ENCODE peak calls at places on chromosomes 4 and X, in six cellular contexts. F is GM23338, I is K562, K is HepG2, C is GM12878, Z is H1. G is an unnamed sample.

GRCh38 chr4:7876096-7876993 is 63.3 kb downstream of the AFAP1 start:
- DNase-seq in K (peak; percentile 55), I (peak; percentile 8), C (no peak), Z (no peak), F (peak; percentile 58), G (peak; percentile 54)

GRCh38 chr4:127410201-127410600 is 222.6 kb upstream of the INTU start:
- DNase-seq in F (no peak), I (no peak), Z (no peak), C (no peak), K (no peak), G (no peak)

GRCh38 chr4:38891051-38891738 is 23.6 kb downstream of the FAM114A1 start:
- DNase-seq in C (no peak), K (no peak), I (no peak), F (no peak), Z (no peak), G (no peak)

GRCh38 chr4:10371869-10372471 is 85.3 kb downstream of the ZNF518B start:
- DNase-seq in C (no peak), I (peak; percentile 73), K (no peak), Z (no peak), F (peak; percentile 33), G (peak; percentile 36)

GRCh38 chrX:54182194-54182863 is 725 bp downstream of the FAM120C start:
- DNase-seq in K (peak; percentile 18), F (peak; percentile 40), C (no peak), Z (no peak), I (peak; percentile 42), G (peak; percentile 25)

GRCh38 chrX:5458300-5458699 is 770.4 kb downstream of the NLGN4X start:
- DNase-seq in I (no peak), Z (no peak), K (no peak), F (peak; percentile 29), C (no peak), G (peak; percentile 10)

GRCh38 chr4:135365065-135365464 is 1163.5 kb upstream of the PABPC4L start:
- DNase-seq in I (no peak), Z (no peak), F (no peak), K (no peak), C (no peak), G (no peak)

GRCh38 chr4:169208516-169208915 is 62.2 kb downstream of the SH3RF1 start:
- DNase-seq in Z (no peak), C (no peak), F (no peak), K (no peak), I (no peak), G (no peak)

GRCh38 chr4:176191974-176192373 is 3.4 kb downstream of the SPATA4 start:
- DNase-seq in F (no peak), C (no peak), I (no peak), Z (no peak), K (no peak), G (no peak)

GRCh38 chr4:40564815-40565505 is 64.7 kb downstream of the RBM47 start:
- DNase-seq in F (peak; percentile 57), C (no peak), I (no peak), K (no peak), Z (no peak), G (no peak)

DNA sequence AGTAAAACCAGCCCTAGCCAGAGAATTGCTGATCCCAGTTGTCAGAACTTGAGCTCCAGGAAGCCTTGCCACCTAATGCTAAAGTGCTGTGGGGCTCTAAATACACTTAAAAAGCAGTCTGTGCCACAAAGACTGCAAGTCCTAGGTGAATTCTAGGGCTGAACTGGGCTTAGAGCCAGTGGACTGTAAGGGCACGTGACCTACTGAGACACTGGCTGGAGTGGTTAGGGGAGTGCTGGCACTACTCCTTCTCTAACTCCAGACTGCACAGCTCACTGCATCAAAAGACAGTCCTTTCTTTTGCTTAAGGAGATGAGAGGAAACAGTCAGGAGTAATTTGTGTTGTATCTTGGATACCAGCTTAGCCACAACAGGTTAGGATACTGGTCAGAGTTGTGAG is 1240.2 kb downstream of the FAM133A start:
- DNase-seq in Z (no peak), I (no peak), C (no peak), F (no peak), K (no peak), G (no peak)
- TF ChIP-seq CREB1 in Z (no peak), I (no peak), C (no peak), F (no peak), K (no peak), G (no peak)

GRCh38 chr4:20430555-20430954 is 178.8 kb downstream of the SLIT2 start:
- DNase-seq in Z (no peak), K (no peak), F (no peak), I (no peak), C (no peak), G (no peak)

GRCh38 chr4:20431422-20432014 is 179.8 kb downstream of the SLIT2 start:
- DNase-seq in F (peak; percentile 47), K (no peak), Z (no peak), I (peak; percentile 6), C (no peak), G (no peak)

GRCh38 chr4:20428410-20429160 is 176.9 kb downstream of the SLIT2 start:
- DNase-seq in K (no peak), C (no peak), F (peak; percentile 45), Z (no peak), I (no peak), G (no peak)

GRCh38 chr4:20432098-20432497 is 180.4 kb downstream of the SLIT2 start:
- DNase-seq in K (no peak), F (no peak), I (no peak), Z (no peak), C (no peak), G (no peak)

DNA sequence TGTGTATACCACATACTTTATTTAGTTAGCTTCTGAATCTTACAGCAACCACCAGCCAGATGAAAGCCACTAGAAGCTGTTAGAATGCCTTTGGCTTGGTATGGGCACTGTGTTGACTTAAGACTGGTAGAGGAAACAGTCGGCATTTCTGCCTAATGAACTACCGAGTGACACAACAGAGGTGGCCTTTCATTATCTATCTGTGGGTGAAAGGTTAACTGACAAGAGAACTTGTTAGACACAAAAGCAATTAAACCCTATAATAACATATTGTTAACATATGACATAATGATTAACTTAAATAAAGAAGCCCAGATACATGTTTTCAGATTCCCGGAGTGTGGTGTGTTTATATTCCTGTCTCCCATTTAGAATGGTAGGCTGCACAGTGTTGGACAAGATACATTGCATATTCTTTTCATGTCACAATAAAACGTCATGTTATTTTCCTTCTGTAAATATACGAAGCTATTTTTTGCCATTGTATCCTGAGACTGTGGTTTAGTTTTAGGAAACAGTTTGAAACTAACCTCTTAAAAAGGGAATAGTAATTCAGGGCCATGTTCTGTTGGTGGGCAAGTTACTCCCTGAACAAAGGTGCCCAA is 181.5 kb downstream of the SLIT2 start:
- DNase-seq in Z (no peak), C (no peak), F (no peak), I (no peak), K (no peak), G (no peak)
- TF ChIP-seq CREB1 in Z (no peak), C (no peak), F (no peak), I (no peak), K (no peak), G (no peak)

DNA sequence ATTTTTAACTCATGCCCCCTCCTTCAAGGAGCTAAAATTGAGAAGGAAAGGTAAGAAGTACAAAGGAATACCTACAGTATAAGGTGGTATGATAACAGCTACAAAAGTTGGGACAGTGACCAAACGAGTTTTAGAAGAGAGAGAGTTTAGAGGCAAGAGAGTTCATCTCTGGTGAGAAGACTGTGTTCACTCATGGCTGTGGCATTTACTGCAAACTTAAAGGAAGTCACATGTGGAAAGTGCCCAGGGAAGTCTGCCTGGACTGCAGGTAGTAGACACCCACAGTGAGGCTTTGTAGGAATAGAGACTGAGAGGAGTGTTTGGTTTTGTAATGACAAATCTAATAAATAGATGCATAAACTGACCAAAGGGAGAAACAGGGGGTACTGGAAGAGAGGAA is 493.5 kb downstream of the IL15 start:
- DNase-seq in K (no peak), Z (no peak), F (no peak), C (no peak), I (no peak), G (no peak)
- TF ChIP-seq CREB1 in K (no peak), Z (no peak), F (no peak), C (no peak), I (no peak), G (no peak)

GRCh38 chr4:41819621-41820020 is 71.1 kb upstream of the PHOX2B start:
- DNase-seq in Z (no peak), K (no peak), C (no peak), I (no peak), F (no peak), G (no peak)

GRCh38 chr4:41820473-41820872 is 71.9 kb upstream of the PHOX2B start:
- DNase-seq in I (no peak), Z (no peak), F (no peak), C (no peak), K (no peak), G (no peak)

GRCh38 chr4:41815478-41815877 is 67.0 kb upstream of the PHOX2B start:
- DNase-seq in C (no peak), I (no peak), Z (no peak), F (no peak), K (no peak), G (no peak)

DNA sequence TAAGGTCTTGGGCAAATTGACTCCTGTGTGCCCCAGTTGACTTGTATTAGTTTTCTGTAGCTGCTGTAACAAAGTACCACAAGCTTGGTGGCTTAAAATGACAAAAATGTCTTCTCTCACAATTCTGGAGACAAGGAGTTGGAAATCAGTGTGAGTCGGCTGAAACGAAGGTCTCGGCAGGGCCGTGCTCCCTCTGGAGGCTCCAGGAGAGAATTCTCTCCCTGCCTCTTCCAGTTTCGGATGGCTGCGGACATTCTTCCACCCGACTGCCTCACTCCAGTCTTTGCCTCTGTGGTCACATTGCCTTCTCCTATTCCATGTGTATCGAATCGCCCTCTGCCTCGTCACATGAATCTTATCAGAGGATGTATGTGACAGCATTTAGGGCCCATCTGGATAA is 66.0 kb upstream of the PHOX2B start:
- DNase-seq in I (peak; percentile 6), C (no peak), F (peak; percentile 74), Z (no peak), K (no peak), G (peak; percentile 57)
- TF ChIP-seq CREB1 in I (no peak), C (no peak), F (no peak), Z (no peak), K (no peak), G (no peak)

G was measured in WTC11.